ENCODE peak calls at places on chromosomes 13 and 19, in ten cellular contexts. One of them, this sample, is unnamed.

GRCh38 chr19:51531349-51532315 is at the start of gene SIGLEC6:
- DNase-seq in lower leg skin: no peak
- DNase-seq in choroid plexus epithelial cell: no peak
- DNase-seq in adrenal gland: peak; percentile 49
- DNase-seq in left ventricle myocardium inferior: peak; percentile 47
- DNase-seq in foreskin fibroblast: no peak
- DNase-seq in ovary: no peak
- DNase-seq in fibroblast of lung: no peak
- DNase-seq in CD14-positive monocyte: peak; percentile 91
- DNase-seq in keratinocyte: no peak
- DNase-seq in this sample: no peak

GRCh38 chr19:17775245-17775927 is 19.6 kb upstream of the B3GNT3 start:
- DNase-seq in lower leg skin: no peak
- DNase-seq in choroid plexus epithelial cell: peak; percentile 52
- DNase-seq in adrenal gland: peak; percentile 56
- DNase-seq in left ventricle myocardium inferior: no peak
- DNase-seq in foreskin fibroblast: peak; percentile 67
- DNase-seq in ovary: no peak
- DNase-seq in fibroblast of lung: no peak
- DNase-seq in CD14-positive monocyte: no peak
- DNase-seq in keratinocyte: no peak
- DNase-seq in this sample: peak; percentile 34

GRCh38 chr19:51020988-51021651 is 1.6 kb upstream of the KLK10 start:
- DNase-seq in lower leg skin: no peak
- DNase-seq in choroid plexus epithelial cell: peak; percentile 75
- DNase-seq in adrenal gland: no peak
- DNase-seq in left ventricle myocardium inferior: no peak
- DNase-seq in foreskin fibroblast: peak; percentile 64
- DNase-seq in ovary: no peak
- DNase-seq in fibroblast of lung: peak; percentile 32
- DNase-seq in CD14-positive monocyte: peak; percentile 26
- DNase-seq in keratinocyte: no peak
- DNase-seq in this sample: peak; percentile 51

GRCh38 chr19:10617409-10618121 is 7.8 kb upstream of the SLC44A2 start:
- DNase-seq in lower leg skin: no peak
- DNase-seq in choroid plexus epithelial cell: peak; percentile 55
- DNase-seq in adrenal gland: no peak
- DNase-seq in left ventricle myocardium inferior: no peak
- DNase-seq in foreskin fibroblast: peak; percentile 62
- DNase-seq in ovary: no peak
- DNase-seq in fibroblast of lung: peak; percentile 89
- DNase-seq in CD14-positive monocyte: no peak
- DNase-seq in keratinocyte: peak; percentile 69
- DNase-seq in this sample: peak; percentile 92

GRCh38 chr13:46179576-46180368 is 2.2 kb downstream of the LCP1 start:
- DNase-seq in lower leg skin: peak; percentile 90
- DNase-seq in choroid plexus epithelial cell: no peak
- DNase-seq in adrenal gland: peak; percentile 55
- DNase-seq in left ventricle myocardium inferior: peak; percentile 59
- DNase-seq in foreskin fibroblast: no peak
- DNase-seq in ovary: no peak
- DNase-seq in fibroblast of lung: no peak
- DNase-seq in CD14-positive monocyte: peak; percentile 73
- DNase-seq in keratinocyte: no peak
- DNase-seq in this sample: no peak

GRCh38 chr19:33686246-33686645 is 64.5 kb downstream of the CHST8 start:
- DNase-seq in lower leg skin: peak; percentile 53
- DNase-seq in choroid plexus epithelial cell: no peak
- DNase-seq in adrenal gland: no peak
- DNase-seq in left ventricle myocardium inferior: no peak
- DNase-seq in foreskin fibroblast: no peak
- DNase-seq in ovary: no peak
- DNase-seq in fibroblast of lung: no peak
- DNase-seq in CD14-positive monocyte: peak; percentile 33
- DNase-seq in keratinocyte: no peak
- DNase-seq in this sample: no peak

GRCh38 chr13:50712882-50713281 is 130.6 kb downstream of the DLEU7 start:
- DNase-seq in lower leg skin: no peak
- DNase-seq in choroid plexus epithelial cell: no peak
- DNase-seq in adrenal gland: no peak
- DNase-seq in left ventricle myocardium inferior: no peak
- DNase-seq in foreskin fibroblast: peak; percentile 27
- DNase-seq in ovary: no peak
- DNase-seq in fibroblast of lung: peak; percentile 15
- DNase-seq in CD14-positive monocyte: no peak
- DNase-seq in keratinocyte: no peak
- DNase-seq in this sample: no peak

GRCh38 chr19:18401580-18402112 is 4.2 kb upstream of the LRRC25 start:
- DNase-seq in lower leg skin: no peak
- DNase-seq in choroid plexus epithelial cell: peak; percentile 84
- DNase-seq in adrenal gland: peak; percentile 68
- DNase-seq in left ventricle myocardium inferior: peak; percentile 63
- DNase-seq in foreskin fibroblast: peak; percentile 85
- DNase-seq in ovary: no peak
- DNase-seq in fibroblast of lung: peak; percentile 49
- DNase-seq in CD14-positive monocyte: peak; percentile 94
- DNase-seq in keratinocyte: no peak
- DNase-seq in this sample: peak; percentile 58

GRCh38 chr13:51283361-51283760 is 56.1 kb upstream of the SERPINE3 start:
- DNase-seq in lower leg skin: no peak
- DNase-seq in choroid plexus epithelial cell: no peak
- DNase-seq in adrenal gland: no peak
- DNase-seq in left ventricle myocardium inferior: no peak
- DNase-seq in foreskin fibroblast: no peak
- DNase-seq in ovary: no peak
- DNase-seq in fibroblast of lung: peak; percentile 15
- DNase-seq in CD14-positive monocyte: no peak
- DNase-seq in keratinocyte: no peak
- DNase-seq in this sample: no peak

GRCh38 chr13:41931337-41931736 is 29.6 kb downstream of the VWA8 start:
- DNase-seq in lower leg skin: no peak
- DNase-seq in choroid plexus epithelial cell: peak; percentile 25
- DNase-seq in adrenal gland: no peak
- DNase-seq in left ventricle myocardium inferior: no peak
- DNase-seq in foreskin fibroblast: peak; percentile 49
- DNase-seq in ovary: no peak
- DNase-seq in fibroblast of lung: peak; percentile 49
- DNase-seq in CD14-positive monocyte: no peak
- DNase-seq in keratinocyte: no peak
- DNase-seq in this sample: peak; percentile 63

GRCh38 chr13:109874921-109875454 is 88.6 kb upstream of the IRS2 start:
- DNase-seq in lower leg skin: no peak
- DNase-seq in choroid plexus epithelial cell: peak; percentile 85
- DNase-seq in adrenal gland: no peak
- DNase-seq in left ventricle myocardium inferior: no peak
- DNase-seq in foreskin fibroblast: peak; percentile 66
- DNase-seq in ovary: no peak
- DNase-seq in fibroblast of lung: peak; percentile 83
- DNase-seq in CD14-positive monocyte: no peak
- DNase-seq in keratinocyte: no peak
- DNase-seq in this sample: peak; percentile 32

GRCh38 chr13:40506592-40507446 is 159.6 kb downstream of the FOXO1 start:
- DNase-seq in lower leg skin: no peak
- DNase-seq in choroid plexus epithelial cell: no peak
- DNase-seq in adrenal gland: no peak
- DNase-seq in left ventricle myocardium inferior: no peak
- DNase-seq in foreskin fibroblast: no peak
- DNase-seq in ovary: no peak
- DNase-seq in fibroblast of lung: no peak
- DNase-seq in CD14-positive monocyte: no peak
- DNase-seq in keratinocyte: no peak
- DNase-seq in this sample: no peak

GRCh38 chr19:7932930-7933300 is 7.0 kb upstream of the CTXN1 start:
- DNase-seq in lower leg skin: no peak
- DNase-seq in choroid plexus epithelial cell: no peak
- DNase-seq in adrenal gland: peak; percentile 24
- DNase-seq in left ventricle myocardium inferior: no peak
- DNase-seq in foreskin fibroblast: no peak
- DNase-seq in ovary: no peak
- DNase-seq in fibroblast of lung: no peak
- DNase-seq in CD14-positive monocyte: no peak
- DNase-seq in keratinocyte: no peak
- DNase-seq in this sample: no peak

GRCh38 chr19:7932276-7932929 is 6.5 kb upstream of the CTXN1 start:
- DNase-seq in lower leg skin: no peak
- DNase-seq in choroid plexus epithelial cell: no peak
- DNase-seq in adrenal gland: peak; percentile 51
- DNase-seq in left ventricle myocardium inferior: no peak
- DNase-seq in foreskin fibroblast: no peak
- DNase-seq in ovary: no peak
- DNase-seq in fibroblast of lung: no peak
- DNase-seq in CD14-positive monocyte: no peak
- DNase-seq in keratinocyte: no peak
- DNase-seq in this sample: no peak

GRCh38 chr19:7933411-7933810 is 7.5 kb upstream of the CTXN1 start:
- DNase-seq in lower leg skin: no peak
- DNase-seq in choroid plexus epithelial cell: no peak
- DNase-seq in adrenal gland: no peak
- DNase-seq in left ventricle myocardium inferior: no peak
- DNase-seq in foreskin fibroblast: no peak
- DNase-seq in ovary: no peak
- DNase-seq in fibroblast of lung: no peak
- DNase-seq in CD14-positive monocyte: no peak
- DNase-seq in keratinocyte: no peak
- DNase-seq in this sample: no peak

GRCh38 chr19:7934766-7935165 is 8.7 kb downstream of the TIMM44 start:
- DNase-seq in lower leg skin: no peak
- DNase-seq in choroid plexus epithelial cell: no peak
- DNase-seq in adrenal gland: no peak
- DNase-seq in left ventricle myocardium inferior: no peak
- DNase-seq in foreskin fibroblast: no peak
- DNase-seq in ovary: no peak
- DNase-seq in fibroblast of lung: no peak
- DNase-seq in CD14-positive monocyte: no peak
- DNase-seq in keratinocyte: no peak
- DNase-seq in this sample: no peak

GRCh38 chr19:7933828-7934725 is 8.1 kb upstream of the CTXN1 start:
- DNase-seq in lower leg skin: no peak
- DNase-seq in choroid plexus epithelial cell: no peak
- DNase-seq in adrenal gland: no peak
- DNase-seq in left ventricle myocardium inferior: no peak
- DNase-seq in foreskin fibroblast: no peak
- DNase-seq in ovary: no peak
- DNase-seq in fibroblast of lung: no peak
- DNase-seq in CD14-positive monocyte: no peak
- DNase-seq in keratinocyte: no peak
- DNase-seq in this sample: no peak
- TF ChIP-seq CTCF in lower leg skin: no peak
- TF ChIP-seq CTCF in choroid plexus epithelial cell: no peak
- TF ChIP-seq CTCF in adrenal gland: no peak
- TF ChIP-seq CTCF in left ventricle myocardium inferior: no peak
- TF ChIP-seq CTCF in foreskin fibroblast: no peak
- TF ChIP-seq CTCF in ovary: no peak
- TF ChIP-seq CTCF in fibroblast of lung: no peak
- TF ChIP-seq CTCF in CD14-positive monocyte: no peak
- TF ChIP-seq CTCF in keratinocyte: no peak
- TF ChIP-seq CTCF in this sample: peak; percentile 3

GRCh38 chr19:4144666-4145261 is 8.7 kb upstream of the CREB3L3 start:
- DNase-seq in lower leg skin: no peak
- DNase-seq in choroid plexus epithelial cell: peak; percentile 28
- DNase-seq in adrenal gland: peak; percentile 79
- DNase-seq in left ventricle myocardium inferior: no peak
- DNase-seq in foreskin fibroblast: peak; percentile 85
- DNase-seq in ovary: no peak
- DNase-seq in fibroblast of lung: peak; percentile 22
- DNase-seq in CD14-positive monocyte: no peak
- DNase-seq in keratinocyte: no peak
- DNase-seq in this sample: peak; percentile 7
- TF ChIP-seq CTCF in lower leg skin: no peak
- TF ChIP-seq CTCF in choroid plexus epithelial cell: no peak
- TF ChIP-seq CTCF in adrenal gland: no peak
- TF ChIP-seq CTCF in left ventricle myocardium inferior: no peak
- TF ChIP-seq CTCF in foreskin fibroblast: no peak
- TF ChIP-seq CTCF in ovary: no peak
- TF ChIP-seq CTCF in fibroblast of lung: no peak
- TF ChIP-seq CTCF in CD14-positive monocyte: no peak
- TF ChIP-seq CTCF in keratinocyte: no peak
- TF ChIP-seq CTCF in this sample: no peak

GRCh38 chr19:48637449-48637947 is 319 bp upstream of the DBP start:
- DNase-seq in lower leg skin: peak; percentile 100
- DNase-seq in choroid plexus epithelial cell: peak; percentile 100
- DNase-seq in adrenal gland: peak; percentile 100
- DNase-seq in left ventricle myocardium inferior: peak; percentile 100
- DNase-seq in foreskin fibroblast: peak; percentile 99
- DNase-seq in ovary: peak; percentile 100
- DNase-seq in fibroblast of lung: peak; percentile 99
- DNase-seq in CD14-positive monocyte: peak; percentile 99
- DNase-seq in keratinocyte: peak; percentile 92
- DNase-seq in this sample: peak; percentile 97

GRCh38 chr19:48637948-48638830 is 1.0 kb upstream of the DBP start:
- DNase-seq in lower leg skin: peak; percentile 95
- DNase-seq in choroid plexus epithelial cell: peak; percentile 99
- DNase-seq in adrenal gland: peak; percentile 94
- DNase-seq in left ventricle myocardium inferior: peak; percentile 77
- DNase-seq in foreskin fibroblast: peak; percentile 95
- DNase-seq in ovary: peak; percentile 89
- DNase-seq in fibroblast of lung: peak; percentile 96
- DNase-seq in CD14-positive monocyte: peak; percentile 91
- DNase-seq in keratinocyte: no peak
- DNase-seq in this sample: peak; percentile 81

GRCh38 chr19:48635263-48635965 is 1.8 kb downstream of the DBP start:
- DNase-seq in lower leg skin: peak; percentile 94
- DNase-seq in choroid plexus epithelial cell: no peak
- DNase-seq in adrenal gland: peak; percentile 81
- DNase-seq in left ventricle myocardium inferior: peak; percentile 77
- DNase-seq in foreskin fibroblast: peak; percentile 72
- DNase-seq in ovary: peak; percentile 84
- DNase-seq in fibroblast of lung: no peak
- DNase-seq in CD14-positive monocyte: peak; percentile 67
- DNase-seq in keratinocyte: no peak
- DNase-seq in this sample: no peak

GRCh38 chr19:48635966-48636858 is 967 bp downstream of the DBP start:
- DNase-seq in lower leg skin: peak; percentile 94
- DNase-seq in choroid plexus epithelial cell: no peak
- DNase-seq in adrenal gland: peak; percentile 76
- DNase-seq in left ventricle myocardium inferior: no peak
- DNase-seq in foreskin fibroblast: no peak
- DNase-seq in ovary: peak; percentile 76
- DNase-seq in fibroblast of lung: no peak
- DNase-seq in CD14-positive monocyte: peak; percentile 57
- DNase-seq in keratinocyte: no peak
- DNase-seq in this sample: no peak

GRCh38 chr19:48636859-48637448 is at the start of gene DBP:
- DNase-seq in lower leg skin: peak; percentile 94
- DNase-seq in choroid plexus epithelial cell: no peak
- DNase-seq in adrenal gland: no peak
- DNase-seq in left ventricle myocardium inferior: peak; percentile 62
- DNase-seq in foreskin fibroblast: peak; percentile 63
- DNase-seq in ovary: peak; percentile 74
- DNase-seq in fibroblast of lung: no peak
- DNase-seq in CD14-positive monocyte: no peak
- DNase-seq in keratinocyte: no peak
- DNase-seq in this sample: no peak
- TF ChIP-seq CTCF in lower leg skin: no peak
- TF ChIP-seq CTCF in choroid plexus epithelial cell: peak; percentile 6
- TF ChIP-seq CTCF in adrenal gland: peak; percentile 35
- TF ChIP-seq CTCF in left ventricle myocardium inferior: peak; percentile 32
- TF ChIP-seq CTCF in foreskin fibroblast: no peak
- TF ChIP-seq CTCF in ovary: no peak
- TF ChIP-seq CTCF in fibroblast of lung: peak; percentile 5
- TF ChIP-seq CTCF in CD14-positive monocyte: peak; percentile 16
- TF ChIP-seq CTCF in keratinocyte: peak; percentile 28
- TF ChIP-seq CTCF in this sample: peak; percentile 43

GRCh38 chr19:3463039-3463958 is 17.0 kb downstream of the SMIM24 start:
- DNase-seq in lower leg skin: no peak
- DNase-seq in choroid plexus epithelial cell: no peak
- DNase-seq in adrenal gland: no peak
- DNase-seq in left ventricle myocardium inferior: no peak
- DNase-seq in foreskin fibroblast: no peak
- DNase-seq in ovary: peak; percentile 48
- DNase-seq in fibroblast of lung: no peak
- DNase-seq in CD14-positive monocyte: no peak
- DNase-seq in keratinocyte: no peak
- DNase-seq in this sample: no peak
- TF ChIP-seq CTCF in lower leg skin: no peak
- TF ChIP-seq CTCF in choroid plexus epithelial cell: no peak
- TF ChIP-seq CTCF in adrenal gland: no peak
- TF ChIP-seq CTCF in left ventricle myocardium inferior: no peak
- TF ChIP-seq CTCF in foreskin fibroblast: no peak
- TF ChIP-seq CTCF in ovary: no peak
- TF ChIP-seq CTCF in fibroblast of lung: no peak
- TF ChIP-seq CTCF in CD14-positive monocyte: no peak
- TF ChIP-seq CTCF in keratinocyte: no peak
- TF ChIP-seq CTCF in this sample: no peak

This sample was measured in HFFc6.